ENCODE peak calls at places on chromosomes 12 and 14, in seven cellular contexts. P is effector memory CD8-positive, alpha-beta T cell; I is erythroblast; Y is AG08395; K is WTC11; U is GM23248; Q is NCI-H1436 treated with DMSO at 0.1 percent for 48 hours. T is an unnamed sample.

GRCh38 chr14:57383125-57383524 is 7.3 kb upstream of the NAA30 start:
- DNase-seq in P (no peak), I (no peak), Y (no peak), Q (no peak), U (no peak), K (no peak), T (no peak)

GRCh38 chr12:70732287-70732686 is 95.1 kb upstream of the PTPRB start:
- DNase-seq in K (no peak), P (no peak), U (no peak), Q (no peak), I (no peak), Y (no peak), T (no peak)

GRCh38 chr12:131832393-131833231 is 4.4 kb downstream of the MMP17 start:
- DNase-seq in I (no peak), P (no peak), Y (peak; percentile 93), Q (no peak), U (peak; percentile 92), K (no peak), T (no peak)

GRCh38 chr14:92499216-92499615 is 14.4 kb upstream of the RIN3 start:
- DNase-seq in I (no peak), U (no peak), K (no peak), P (no peak), Q (no peak), Y (no peak), T (no peak)

GRCh38 chr12:95605087-95605486 is 53.8 kb upstream of the USP44 start:
- DNase-seq in I (no peak), P (no peak), U (peak; percentile 40), Y (no peak), K (no peak), Q (no peak), T (no peak)

GRCh38 chr12:104175726-104176247 is 37.8 kb upstream of the NFYB start:
- DNase-seq in U (no peak), K (no peak), Y (no peak), Q (no peak), P (no peak), I (no peak), T (no peak)

GRCh38 chr12:127130506-127131100 is 1136.4 kb upstream of the TMEM132C start:
- DNase-seq in P (no peak), U (no peak), Y (no peak), Q (no peak), K (no peak), I (no peak), T (no peak)

GRCh38 chr14:77950371-77950770 is 150.5 kb downstream of the ADCK1 start:
- DNase-seq in P (no peak), Y (no peak), U (peak; percentile 68), K (no peak), I (no peak), Q (no peak), T (no peak)

GRCh38 chr12:30450872-30451271 is 244.8 kb downstream of the IPO8 start:
- DNase-seq in U (peak; percentile 0), Q (no peak), P (no peak), K (no peak), Y (no peak), I (no peak), T (peak; percentile 80)

GRCh38 chr14:53452005-53452678 is 299.0 kb upstream of the DDHD1 start:
- DNase-seq in P (no peak), K (no peak), Q (no peak), I (no peak), U (no peak), Y (no peak), T (no peak)

GRCh38 chr14:88551094-88551870 is 3.5 kb downstream of the PTPN21 start:
- DNase-seq in K (peak; percentile 86), I (peak; percentile 79), Q (no peak), P (no peak), U (peak; percentile 92), Y (peak; percentile 86), T (no peak)

GRCh38 chr14:102928412-102929348 is 6.2 kb downstream of the AMN start:
- DNase-seq in I (peak; percentile 75), P (peak; percentile 65), U (peak; percentile 55), Q (peak; percentile 8), Y (peak; percentile 47), K (peak; percentile 88), T (peak; percentile 10)

GRCh38 chr12:77493769-77494168 is 336.9 kb upstream of the NAV3 start:
- DNase-seq in Q (no peak), K (no peak), Y (no peak), I (no peak), P (no peak), U (no peak), T (no peak)

GRCh38 chr12:120599672-120600537 is 18.7 kb upstream of the POP5 start:
- DNase-seq in Y (no peak), P (no peak), Q (no peak), K (peak; percentile 51), I (no peak), U (no peak), T (no peak)

GRCh38 chr14:77663289-77663688 is 44.5 kb downstream of the ALKBH1 start:
- DNase-seq in Y (no peak), P (no peak), U (peak; percentile 8), K (no peak), I (no peak), Q (no peak), T (no peak)

GRCh38 chr12:10557766-10558165 is 52.1 kb downstream of the EIF2S3B start:
- DNase-seq in K (no peak), U (no peak), Q (no peak), Y (no peak), P (no peak), I (no peak), T (no peak)

GRCh38 chr12:101027200-101027599 is 182.8 kb downstream of the SLC5A8 start:
- DNase-seq in K (peak; percentile 16), U (no peak), Q (no peak), Y (no peak), I (no peak), P (no peak), T (no peak)

GRCh38 chr14:53355581-53356112 is 202.5 kb upstream of the DDHD1 start:
- DNase-seq in I (no peak), Q (no peak), Y (peak; percentile 53), P (no peak), K (peak; percentile 57), U (peak; percentile 65), T (peak; percentile 19)

GRCh38 chr12:96861656-96862055 is 45.4 kb upstream of the NEDD1 start:
- DNase-seq in K (no peak), Y (peak; percentile 47), I (no peak), Q (no peak), U (peak; percentile 82), P (no peak), T (no peak)

T was measured in OCI-M1.